ENCODE peak calls at places on chromosomes 4 and X, in six cellular contexts. I, G, S, F, V and R are unnamed samples.

GRCh38 chrX:48459483-48459882 is 10.6 kb downstream of the SLC38A5 start:
- DNase-seq in I (no peak), G (no peak), S (no peak), F (no peak), V (no peak), R (no peak)

GRCh38 chr4:119690871-119691270 is 62.3 kb upstream of the PDE5A start:
- DNase-seq in I (no peak), G (no peak), S (peak), F (no peak), V (no peak), R (no peak)

GRCh38 chr4:184434496-184435066 is 39.8 kb downstream of the IRF2 start:
- DNase-seq in I (no peak), G (no peak), S (no peak), F (no peak), V (no peak), R (no peak)

GRCh38 chr4:185238261-185238681 is 28.9 kb downstream of the SNX25 start:
- DNase-seq in I (no peak), G (no peak), S (no peak), F (no peak), V (no peak), R (no peak)

GRCh38 chr4:26074672-26075071 is 160.7 kb downstream of the SMIM20 start:
- DNase-seq in I (no peak), G (no peak), S (no peak), F (no peak), V (peak), R (no peak)

GRCh38 chr4:19592391-19592790 is 659.3 kb upstream of the SLIT2 start:
- DNase-seq in I (no peak), G (no peak), S (no peak), F (no peak), V (no peak), R (no peak)

GRCh38 chr4:90842960-90843359 is 715.8 kb downstream of the CCSER1 start:
- DNase-seq in I (no peak), G (no peak), S (peak), F (no peak), V (peak), R (no peak)

GRCh38 chr4:169268951-169269781 is 1.6 kb downstream of the SH3RF1 start:
- DNase-seq in I (no peak), G (peak), S (peak), F (no peak), V (no peak), R (no peak)

GRCh38 chr4:112552668-112553067 is 36.7 kb upstream of the NEUROG2 start:
- DNase-seq in I (no peak), G (no peak), S (peak), F (no peak), V (no peak), R (no peak)

GRCh38 chrX:79133897-79134296 is 10.6 kb upstream of the GPR174 start:
- DNase-seq in I (no peak), G (no peak), S (no peak), F (no peak), V (no peak), R (no peak)

GRCh38 chrX:152813211-152813610 is 17.3 kb downstream of the CETN2 start:
- DNase-seq in I (no peak), G (no peak), S (no peak), F (no peak), V (no peak), R (no peak)

GRCh38 chrX:73877687-73878086 is 314.7 kb downstream of the CHIC1 start:
- DNase-seq in I (no peak), G (no peak), S (no peak), F (no peak), V (no peak), R (no peak)
- TF ChIP-seq CHD2 in I (no peak), G (no peak), S (no peak), F (no peak), V (no peak), R (no peak)

GRCh38 chr4:8639777-8640720 is 47.5 kb downstream of the CPZ start:
- DNase-seq in I (no peak), G (no peak), S (no peak), F (no peak), V (no peak), R (no peak)
- TF ChIP-seq CHD2 in I (no peak), G (no peak), S (no peak), F (no peak), V (no peak), R (no peak)

DNA sequence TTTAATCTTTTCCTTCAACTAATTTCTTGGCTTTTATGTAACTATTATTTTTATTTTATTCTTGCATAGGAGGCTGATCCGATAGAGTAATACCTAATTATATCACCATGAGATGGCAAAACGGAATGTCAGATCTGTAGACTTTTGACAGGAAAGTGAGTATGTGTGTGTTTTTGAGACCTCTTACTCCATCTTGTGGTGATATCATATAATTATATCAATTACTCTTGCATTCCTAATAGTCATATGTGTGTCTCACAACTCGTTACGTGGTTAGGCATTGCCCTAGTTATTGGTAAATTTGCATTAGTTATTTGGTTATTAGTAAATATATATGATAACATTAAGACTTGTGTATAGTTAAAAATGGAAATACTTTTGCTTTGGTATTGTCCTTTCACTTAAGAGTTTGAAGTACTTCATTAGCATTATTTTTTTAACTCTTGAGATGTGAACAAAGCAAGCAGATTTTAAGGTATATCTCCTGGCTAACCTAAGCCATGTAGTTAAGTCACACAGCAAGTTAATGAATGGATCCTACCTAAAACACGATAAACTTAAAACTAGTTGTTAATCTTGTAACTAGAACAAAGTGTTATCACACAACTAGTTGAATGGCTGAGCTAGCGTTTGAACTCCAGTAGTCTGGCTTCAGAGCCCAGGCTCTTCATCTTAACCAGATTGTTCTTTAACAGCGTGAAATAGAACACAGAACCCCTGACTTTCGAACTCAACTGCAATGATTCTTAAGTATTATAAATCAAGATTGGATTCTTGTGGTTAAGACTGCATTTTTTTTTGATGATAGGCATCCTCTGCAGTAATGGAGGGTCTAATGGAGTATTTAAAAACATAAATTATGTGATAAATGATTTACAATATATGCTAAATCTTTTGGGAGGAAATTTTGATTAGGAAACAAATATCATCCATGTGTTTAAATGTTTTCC is 67.1 kb downstream of the PGRMC2 start:
- DNase-seq in I (peak), G (no peak), S (peak), F (peak), V (no peak), R (peak)
- TF ChIP-seq CHD2 in I (no peak), G (no peak), S (no peak), F (no peak), V (no peak), R (no peak)

GRCh38 chrX:87517571-87518141 is at the start of gene KLHL4:
- DNase-seq in I (no peak), G (peak), S (no peak), F (peak), V (no peak), R (no peak)
- TF ChIP-seq CHD2 in I (no peak), G (no peak), S (no peak), F (no peak), V (no peak), R (no peak)

GRCh38 chr4:10891866-10892265 is 207.3 kb upstream of the CLNK start:
- DNase-seq in I (no peak), G (no peak), S (no peak), F (no peak), V (no peak), R (no peak)

GRCh38 chr4:10893417-10893816 is 208.8 kb upstream of the CLNK start:
- DNase-seq in I (no peak), G (no peak), S (no peak), F (no peak), V (peak), R (no peak)

GRCh38 chr4:10889819-10890218 is 205.3 kb upstream of the CLNK start:
- DNase-seq in I (no peak), G (no peak), S (no peak), F (no peak), V (no peak), R (no peak)

GRCh38 chr4:10887600-10887999 is 203.0 kb upstream of the CLNK start:
- DNase-seq in I (no peak), G (no peak), S (no peak), F (no peak), V (no peak), R (no peak)
- TF ChIP-seq CHD2 in I (no peak), G (no peak), S (no peak), F (no peak), V (no peak), R (no peak)